ENCODE peak calls at places on chromosomes 6 and 20, in seven cellular contexts. I is kidney; A is heart right ventricle; W is IMR-90; K is pancreas; P is CD4-positive, CD25-positive, alpha-beta regulatory T cell; T is A549. S is an unnamed sample. For H3K4me1 and H3K9me3, the result is how much of the 10 kb centered on the place peaks cover.

GRCh38 chr20:52454660-52455059 is 263.1 kb upstream of the ZFP64 start:
- DNase-seq in T (no peak), I (no peak), P (no peak), K (no peak), W (peak), A (no peak), S (no peak)

GRCh38 chr20:16245879-16246278 is 327.4 kb downstream of the KIF16B start:
- DNase-seq in W (no peak), K (no peak), P (no peak), A (no peak), T (no peak), I (no peak), S (no peak)

GRCh38 chr6:78771619-78772018 is 95.7 kb upstream of the IRAK1BP1 start:
- DNase-seq in A (no peak), W (no peak), K (no peak), I (no peak), P (no peak), T (no peak), S (no peak)

GRCh38 chr20:63911171-63911570 is 16.2 kb downstream of the DNAJC5 start:
- DNase-seq in T (no peak), P (no peak), K (peak), I (no peak), W (peak), A (no peak), S (no peak)

GRCh38 chr6:144697389-144697788 is 412.3 kb downstream of the UTRN start:
- DNase-seq in P (no peak), A (no peak), T (no peak), K (no peak), W (no peak), I (no peak), S (no peak)

GRCh38 chr6:31898200-31899011 is 908 bp upstream of the EHMT2 start:
- DNase-seq in I (no peak), A (no peak), T (peak), W (peak), P (peak), K (no peak), S (peak)

GRCh38 chr20:2984028-2984501 is 59.4 kb upstream of the GNRH2 start:
- DNase-seq in I (no peak), K (no peak), W (no peak), T (no peak), A (no peak), P (peak), S (no peak)

GRCh38 chr6:73107016-73107415 is 118.3 kb downstream of the KHDC1L start:
- DNase-seq in A (no peak), K (no peak), I (no peak), P (no peak), W (no peak), T (no peak), S (no peak)

GRCh38 chr6:122792796-122793195 is 3.7 kb downstream of the SMPDL3A start:
- DNase-seq in A (no peak), W (peak), I (no peak), T (no peak), P (no peak), K (no peak), S (no peak)

GRCh38 chr20:1935696-1936366 is 40.6 kb downstream of the SIRPA start:
- DNase-seq in I (no peak), K (no peak), A (peak), W (no peak), P (no peak), T (no peak), S (no peak)
- H3K27ac ChIP-seq in I (no peak), K (no peak), A (peak), W (no peak), P (no peak), T (no peak), S (no peak)

GRCh38 chr6:33697845-33698244 is 13.7 kb downstream of the UQCC2 start:
- DNase-seq in I (peak), T (no peak), W (no peak), P (no peak), K (no peak), A (no peak), S (no peak)
- H3K4me1 ChIP-seq in I (under half), T (under half), W (under half), P (half or more), K (under half), A (half or more), S (half or more)

GRCh38 chr20:56094228-56094627 is 88.9 kb upstream of the CBLN4 start:
- DNase-seq in W (no peak), K (no peak), T (no peak), I (no peak), A (no peak), P (no peak), S (no peak)
- H3K9me3 ChIP-seq in W (under half), K (under half), T (under half), I (under half), A (under half), P (under half), S (under half)

DNA sequence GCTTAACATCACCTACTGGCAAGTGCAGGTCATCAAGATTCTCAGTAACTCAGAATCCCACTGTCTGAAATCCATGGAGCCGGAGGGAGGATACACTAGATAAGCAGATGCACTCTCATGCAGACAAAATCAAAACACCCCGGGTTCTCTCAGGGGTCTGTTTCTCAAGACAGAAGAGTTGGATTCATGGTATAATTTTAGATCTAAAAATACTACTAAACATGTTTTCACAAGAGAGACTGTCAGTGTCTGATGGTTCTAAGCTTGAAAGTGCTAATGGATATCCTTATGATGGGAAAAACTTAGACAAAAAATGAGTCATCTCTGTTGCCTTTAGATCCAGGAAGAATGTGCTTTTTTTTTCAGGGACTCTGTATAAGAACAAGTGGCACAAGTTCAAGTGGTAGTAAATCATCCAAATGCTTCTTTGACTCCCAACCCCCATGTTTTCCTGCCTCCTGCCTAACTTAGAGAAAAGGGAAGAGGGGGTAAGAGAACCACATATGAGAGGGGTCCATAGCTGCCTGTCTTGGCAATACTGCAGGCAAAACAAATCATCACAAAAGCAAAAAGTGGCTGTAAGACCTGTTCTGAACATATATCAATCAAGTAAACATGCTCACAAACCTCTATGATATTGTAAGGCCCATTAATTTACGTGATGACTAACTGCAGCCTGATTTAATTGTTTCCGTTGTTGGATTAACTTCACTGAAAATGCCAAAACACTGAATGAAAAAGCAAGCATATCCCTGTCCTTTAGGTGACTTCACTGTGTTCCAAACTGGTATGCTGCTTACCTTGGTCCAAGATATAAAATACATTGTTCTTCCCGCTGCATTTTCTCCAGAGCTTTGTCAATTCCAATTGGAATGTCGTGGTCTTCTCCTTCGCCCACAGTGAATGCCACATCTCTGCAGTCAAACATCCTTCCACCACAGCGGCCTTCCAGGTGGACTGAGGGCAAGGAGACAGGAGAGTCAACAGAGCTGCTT is 84.0 kb upstream of the TULP1 start:
- DNase-seq in W (peak), T (peak), A (no peak), K (no peak), P (no peak), I (peak), S (no peak)
- H3K27ac ChIP-seq in W (no peak), T (peak), A (no peak), K (no peak), P (peak), I (no peak), S (peak)

DNA sequence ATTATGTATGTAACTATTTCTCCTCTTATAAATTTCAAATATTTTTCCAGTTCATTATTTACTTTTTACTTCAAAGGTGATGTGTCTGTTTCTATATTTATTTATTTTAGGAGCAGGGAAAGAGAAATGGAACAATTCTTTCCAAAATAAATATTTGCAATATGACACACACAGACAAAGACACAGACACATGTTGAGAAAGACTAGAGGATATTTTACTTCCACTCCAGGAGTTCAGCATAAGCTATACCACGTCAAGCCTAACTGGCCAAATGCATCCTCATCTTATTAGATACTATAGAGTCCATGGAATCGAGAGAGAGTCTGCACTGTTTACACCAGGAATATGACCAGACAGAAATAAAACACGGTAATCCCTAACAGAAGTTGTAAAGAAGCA is 13.3 kb downstream of the RALGAPA2 start:
- DNase-seq in K (no peak), A (no peak), T (peak), P (no peak), W (no peak), I (no peak), S (no peak)
- H3K4me1 ChIP-seq in K (under half), A (under half), T (under half), P (under half), W (under half), I (under half), S (under half)

DNA sequence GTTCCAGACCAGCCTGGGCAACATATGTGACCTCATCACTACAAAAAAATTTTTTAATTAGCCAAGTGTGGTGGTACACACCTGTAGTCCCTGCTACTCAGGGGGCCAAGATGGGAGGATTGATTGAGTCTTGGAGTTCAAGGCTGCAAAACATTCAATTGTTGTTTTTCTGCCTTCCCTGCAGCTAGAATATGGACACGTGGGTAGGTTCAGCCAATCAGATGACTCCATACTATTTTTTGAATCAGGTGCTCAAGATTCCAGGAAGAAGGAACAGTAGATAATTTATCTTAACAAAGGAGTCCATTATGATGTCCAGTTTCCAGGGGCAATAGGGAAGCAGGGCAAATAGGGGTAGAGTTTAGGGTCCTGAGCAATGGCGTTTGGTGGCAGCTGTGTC is 2.4 kb upstream of the DEFB119 start:
- DNase-seq in I (no peak), P (no peak), A (no peak), K (no peak), T (no peak), W (no peak), S (no peak)
- H3K9me3 ChIP-seq in I (under half), P (under half), A (under half), K (under half), T (under half), W (under half), S (under half)

GRCh38 chr6:35166160-35166919 is 25.2 kb upstream of the TCP11 start:
- DNase-seq in A (no peak), I (no peak), T (no peak), W (no peak), P (no peak), K (no peak), S (peak)
- H3K27ac ChIP-seq in A (no peak), I (peak), T (peak), W (peak), P (no peak), K (no peak), S (peak)

GRCh38 chr6:34671801-34672656 is 24.5 kb downstream of the ILRUN start:
- DNase-seq in T (no peak), P (peak), I (no peak), A (no peak), W (peak), K (no peak), S (no peak)

GRCh38 chr6:34673079-34673478 is 23.5 kb downstream of the ILRUN start:
- DNase-seq in I (no peak), T (no peak), W (no peak), K (no peak), A (no peak), P (no peak), S (no peak)

GRCh38 chr6:34676140-34676539 is 20.4 kb downstream of the ILRUN start:
- DNase-seq in T (no peak), I (no peak), W (no peak), P (no peak), A (no peak), K (no peak), S (no peak)

GRCh38 chr6:34672657-34673043 is 23.9 kb downstream of the ILRUN start:
- DNase-seq in T (no peak), I (no peak), P (no peak), K (no peak), A (no peak), W (no peak), S (no peak)

GRCh38 chr6:34674268-34674639 is 22.3 kb downstream of the ILRUN start:
- DNase-seq in K (no peak), I (no peak), T (no peak), W (no peak), A (no peak), P (no peak), S (no peak)
- H3K4me1 ChIP-seq in K (under half), I (under half), T (under half), W (under half), A (under half), P (half or more), S (under half)

DNA sequence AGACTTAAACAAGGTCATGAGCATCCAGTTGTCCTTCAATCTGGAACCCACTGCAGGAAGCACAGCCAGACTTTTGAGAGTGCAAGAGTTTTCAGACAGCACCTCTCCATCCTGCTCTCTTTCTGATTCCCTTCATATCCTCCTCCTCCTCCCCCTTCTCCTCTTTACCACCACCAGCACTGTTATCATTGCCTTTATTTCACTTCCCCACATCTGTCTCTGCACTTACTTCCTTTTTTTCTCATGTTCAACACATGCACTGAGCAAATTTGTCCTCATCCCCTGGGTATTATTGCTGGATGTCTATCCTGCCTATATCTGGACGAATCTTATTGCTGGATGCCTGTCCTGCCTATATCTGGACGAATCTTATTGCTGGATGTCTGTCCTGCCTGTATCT is 554.8 kb downstream of the DHX35 start:
- DNase-seq in T (no peak), P (no peak), I (no peak), K (no peak), W (no peak), A (no peak), S (no peak)
- H3K9me3 ChIP-seq in T (under half), P (under half), I (under half), K (under half), W (under half), A (under half), S (under half)

S was measured in thyroid gland.